ENCODE peak calls at places on chromosomes 16 and 17, in six cellular contexts. One of them, this sample, is unnamed.

GRCh38 chr17:79218175-79218824 is 143.7 kb downstream of the ENGASE start:
- DNase-seq in WTC11: no peak
- DNase-seq in H1: no peak
- DNase-seq in A549: no peak
- DNase-seq in K562: no peak
- DNase-seq in HepG2: no peak
- DNase-seq in this sample: no peak

GRCh38 chr16:89618114-89618999 is 4.9 kb downstream of the DPEP1 start:
- DNase-seq in WTC11: no peak
- DNase-seq in H1: no peak
- DNase-seq in A549: peak; percentile 69
- DNase-seq in K562: no peak
- DNase-seq in HepG2: no peak
- DNase-seq in this sample: no peak

GRCh38 chr17:55895112-55895759 is 144.4 kb downstream of the PCTP start:
- DNase-seq in WTC11: no peak
- DNase-seq in H1: no peak
- DNase-seq in A549: no peak
- DNase-seq in K562: no peak
- DNase-seq in HepG2: no peak
- DNase-seq in this sample: no peak

GRCh38 chr16:4006441-4006989 is 109.7 kb downstream of the ADCY9 start:
- DNase-seq in WTC11: no peak
- DNase-seq in H1: no peak
- DNase-seq in A549: no peak
- DNase-seq in K562: no peak
- DNase-seq in HepG2: no peak
- DNase-seq in this sample: no peak

GRCh38 chr17:29622337-29623282 is at the start of gene CORO6:
- DNase-seq in WTC11: peak; percentile 86
- DNase-seq in H1: peak; percentile 94
- DNase-seq in A549: peak; percentile 50
- DNase-seq in K562: peak; percentile 80
- DNase-seq in HepG2: no peak
- DNase-seq in this sample: peak; percentile 50

GRCh38 chr16:88694221-88695087 is 8.1 kb upstream of the SNAI3 start:
- DNase-seq in WTC11: no peak
- DNase-seq in H1: no peak
- DNase-seq in A549: no peak
- DNase-seq in K562: no peak
- DNase-seq in HepG2: no peak
- DNase-seq in this sample: no peak

GRCh38 chr17:75098861-75099260 is 10.9 kb upstream of the ARMC7 start:
- DNase-seq in WTC11: no peak
- DNase-seq in H1: no peak
- DNase-seq in A549: no peak
- DNase-seq in K562: no peak
- DNase-seq in HepG2: no peak
- DNase-seq in this sample: no peak

GRCh38 chr16:59385953-59386352 is 651.8 kb upstream of the GOT2 start:
- DNase-seq in WTC11: no peak
- DNase-seq in H1: no peak
- DNase-seq in A549: no peak
- DNase-seq in K562: no peak
- DNase-seq in HepG2: no peak
- DNase-seq in this sample: peak; percentile 40

GRCh38 chr17:3710951-3711383 is 12.7 kb upstream of the HASPIN start:
- DNase-seq in WTC11: no peak
- DNase-seq in H1: no peak
- DNase-seq in A549: no peak
- DNase-seq in K562: no peak
- DNase-seq in HepG2: no peak
- DNase-seq in this sample: peak; percentile 64

GRCh38 chr16:31868701-31869167 is 4.9 kb upstream of the ZNF267 start:
- DNase-seq in WTC11: peak; percentile 76
- DNase-seq in H1: peak; percentile 80
- DNase-seq in A549: peak; percentile 66
- DNase-seq in K562: peak; percentile 85
- DNase-seq in HepG2: peak; percentile 76
- DNase-seq in this sample: peak; percentile 77

GRCh38 chr17:8856869-8857575 is 10.5 kb downstream of the PIK3R6 start:
- DNase-seq in WTC11: no peak
- DNase-seq in H1: no peak
- DNase-seq in A549: no peak
- DNase-seq in K562: no peak
- DNase-seq in HepG2: no peak
- DNase-seq in this sample: no peak

GRCh38 chr17:4518901-4519300 is 20.2 kb downstream of the SPNS2 start:
- DNase-seq in WTC11: no peak
- DNase-seq in H1: no peak
- DNase-seq in A549: no peak
- DNase-seq in K562: no peak
- DNase-seq in HepG2: no peak
- DNase-seq in this sample: no peak

GRCh38 chr17:38341035-38341721 is 2.6 kb downstream of the GPR179 start:
- DNase-seq in WTC11: peak; percentile 40
- DNase-seq in H1: no peak
- DNase-seq in A549: no peak
- DNase-seq in K562: no peak
- DNase-seq in HepG2: peak; percentile 47
- DNase-seq in this sample: peak; percentile 51

GRCh38 chr16:77171750-77172635 is 19.0 kb upstream of the MON1B start:
- DNase-seq in WTC11: no peak
- DNase-seq in H1: no peak
- DNase-seq in A549: peak; percentile 70
- DNase-seq in K562: peak; percentile 73
- DNase-seq in HepG2: peak; percentile 66
- DNase-seq in this sample: peak; percentile 76

GRCh38 chr17:45221081-45221996 is at the start of gene FMNL1:
- DNase-seq in WTC11: peak; percentile 65
- DNase-seq in H1: peak; percentile 77
- DNase-seq in A549: no peak
- DNase-seq in K562: peak; percentile 65
- DNase-seq in HepG2: no peak
- DNase-seq in this sample: no peak

GRCh38 chr16:13120557-13120956 is 219.2 kb downstream of the SHISA9 start:
- DNase-seq in WTC11: no peak
- DNase-seq in H1: no peak
- DNase-seq in A549: no peak
- DNase-seq in K562: no peak
- DNase-seq in HepG2: no peak
- DNase-seq in this sample: no peak

GRCh38 chr16:19771796-19772195 is 53.7 kb downstream of the IQCK start:
- DNase-seq in WTC11: no peak
- DNase-seq in H1: no peak
- DNase-seq in A549: no peak
- DNase-seq in K562: no peak
- DNase-seq in HepG2: no peak
- DNase-seq in this sample: no peak

GRCh38 chr17:27329146-27329805 is 35.4 kb downstream of the WSB1 start:
- DNase-seq in WTC11: no peak
- DNase-seq in H1: peak; percentile 37
- DNase-seq in A549: no peak
- DNase-seq in K562: no peak
- DNase-seq in HepG2: no peak
- DNase-seq in this sample: no peak

GRCh38 chr17:72539981-72540897 is 419.4 kb downstream of the SOX9 start:
- DNase-seq in WTC11: peak; percentile 82
- DNase-seq in H1: peak; percentile 98
- DNase-seq in A549: peak; percentile 79
- DNase-seq in K562: peak; percentile 60
- DNase-seq in HepG2: peak; percentile 66
- DNase-seq in this sample: peak; percentile 18

GRCh38 chr16:19130852-19131808 is 17.4 kb downstream of the ITPRIPL2 start:
- DNase-seq in WTC11: no peak
- DNase-seq in H1: no peak
- DNase-seq in A549: peak; percentile 63
- DNase-seq in K562: peak; percentile 42
- DNase-seq in HepG2: no peak
- DNase-seq in this sample: peak; percentile 61

DNA sequence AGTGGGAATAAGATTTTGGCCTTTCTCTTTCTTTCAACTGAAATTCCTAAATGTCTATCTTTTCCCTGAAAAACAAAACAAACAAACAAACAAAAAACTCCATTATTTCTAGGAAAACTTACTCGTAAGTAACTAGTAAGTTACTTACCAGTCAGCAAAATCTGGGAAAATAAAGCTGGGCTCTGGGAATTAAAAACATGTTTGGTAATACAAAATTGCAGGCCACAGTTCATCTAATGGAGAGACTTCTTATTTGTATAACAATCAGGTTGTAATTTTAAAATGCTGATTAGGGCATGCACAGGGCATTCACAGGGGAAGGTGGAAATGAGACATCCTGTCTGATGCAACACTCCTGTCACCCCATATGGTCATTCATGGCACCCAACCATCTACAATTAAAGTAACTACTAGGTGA is 3.8 kb upstream of the WIPI1 start:
- DNase-seq in WTC11: no peak
- DNase-seq in H1: no peak
- DNase-seq in A549: no peak
- DNase-seq in K562: no peak
- DNase-seq in HepG2: no peak
- DNase-seq in this sample: no peak
- TF ChIP-seq JUN in WTC11: no peak
- TF ChIP-seq JUN in H1: no peak
- TF ChIP-seq JUN in A549: no peak
- TF ChIP-seq JUN in K562: no peak
- TF ChIP-seq JUN in HepG2: no peak
- TF ChIP-seq JUN in this sample: no peak

GRCh38 chr16:28200661-28201060 is 11.1 kb downstream of the XPO6 start:
- DNase-seq in WTC11: no peak
- DNase-seq in H1: no peak
- DNase-seq in A549: no peak
- DNase-seq in K562: no peak
- DNase-seq in HepG2: no peak
- DNase-seq in this sample: no peak

GRCh38 chr16:28204622-28205021 is 7.1 kb downstream of the XPO6 start:
- DNase-seq in WTC11: no peak
- DNase-seq in H1: no peak
- DNase-seq in A549: no peak
- DNase-seq in K562: no peak
- DNase-seq in HepG2: no peak
- DNase-seq in this sample: no peak

GRCh38 chr16:28205117-28205899 is 6.5 kb downstream of the XPO6 start:
- DNase-seq in WTC11: no peak
- DNase-seq in H1: no peak
- DNase-seq in A549: no peak
- DNase-seq in K562: no peak
- DNase-seq in HepG2: no peak
- DNase-seq in this sample: no peak

GRCh38 chr16:28204211-28204610 is 7.6 kb downstream of the XPO6 start:
- DNase-seq in WTC11: no peak
- DNase-seq in H1: no peak
- DNase-seq in A549: no peak
- DNase-seq in K562: no peak
- DNase-seq in HepG2: no peak
- DNase-seq in this sample: no peak

DNA sequence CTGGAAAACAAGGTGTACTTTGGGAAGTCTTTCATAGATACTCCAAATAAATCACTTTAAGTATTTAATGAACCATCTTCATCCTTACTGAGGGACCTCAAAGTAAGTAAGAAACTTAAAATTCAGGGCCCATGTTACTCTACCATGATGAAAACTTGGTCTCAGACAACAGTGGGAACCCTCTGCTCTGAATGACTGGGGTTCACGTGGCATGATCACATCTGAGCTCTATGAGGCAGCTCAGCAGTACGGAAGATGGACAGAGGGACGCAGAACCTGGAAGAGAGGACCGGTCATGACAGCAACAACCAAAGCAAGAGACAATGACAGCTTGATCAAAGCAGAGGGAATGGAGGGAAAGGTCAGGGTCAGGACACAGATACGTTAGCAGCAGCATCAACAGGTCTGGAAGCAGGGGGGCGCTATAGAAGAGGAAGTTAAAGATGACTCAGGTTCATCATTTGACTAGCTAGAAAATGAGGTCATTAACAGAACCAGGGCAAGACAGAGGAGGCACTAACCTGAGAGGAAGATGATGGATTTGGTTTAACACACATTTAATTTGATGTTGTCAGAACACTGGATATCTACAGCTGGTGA is 9.5 kb downstream of the XPO6 start:
- DNase-seq in WTC11: no peak
- DNase-seq in H1: no peak
- DNase-seq in A549: peak; percentile 29
- DNase-seq in K562: no peak
- DNase-seq in HepG2: no peak
- DNase-seq in this sample: no peak
- TF ChIP-seq JUN in WTC11: no peak
- TF ChIP-seq JUN in H1: peak; percentile 6
- TF ChIP-seq JUN in A549: no peak
- TF ChIP-seq JUN in K562: peak; percentile 73
- TF ChIP-seq JUN in HepG2: no peak
- TF ChIP-seq JUN in this sample: peak; percentile 16

GRCh38 chr16:69424053-69424934 is at the start of gene CYB5B:
- DNase-seq in WTC11: peak; percentile 96
- DNase-seq in H1: peak; percentile 91
- DNase-seq in A549: peak; percentile 99
- DNase-seq in K562: peak; percentile 97
- DNase-seq in HepG2: peak; percentile 97
- DNase-seq in this sample: peak; percentile 99
- TF ChIP-seq JUN in WTC11: no peak
- TF ChIP-seq JUN in H1: no peak
- TF ChIP-seq JUN in A549: no peak
- TF ChIP-seq JUN in K562: no peak
- TF ChIP-seq JUN in HepG2: peak; percentile 27
- TF ChIP-seq JUN in this sample: no peak

GRCh38 chr17:51046527-51047384 is 73.9 kb downstream of the SPAG9 start:
- DNase-seq in WTC11: peak; percentile 74
- DNase-seq in H1: peak; percentile 75
- DNase-seq in A549: peak; percentile 26
- DNase-seq in K562: peak; percentile 18
- DNase-seq in HepG2: peak; percentile 13
- DNase-seq in this sample: peak; percentile 72
- TF ChIP-seq JUN in WTC11: no peak
- TF ChIP-seq JUN in H1: peak; percentile 96
- TF ChIP-seq JUN in A549: no peak
- TF ChIP-seq JUN in K562: no peak
- TF ChIP-seq JUN in HepG2: no peak
- TF ChIP-seq JUN in this sample: peak; percentile 76

This sample was measured in endothelial cell of umbilical vein.